ENCODE peak calls at places on chromosome 19, in six cellular contexts. One of them, this sample, is unnamed.

GRCh38 chr19:6800991-6801396 is 28.5 kb downstream of the VAV1 start:
- DNase-seq in HFF-Myc: no peak
- DNase-seq in left lung: no peak
- DNase-seq in astrocyte of the spinal cord: peak; percentile 54
- DNase-seq in omental fat pad: no peak
- DNase-seq in HFFc6: peak; percentile 46
- DNase-seq in this sample: no peak

GRCh38 chr19:3821156-3821555 is 35.0 kb upstream of the MATK start:
- DNase-seq in left lung: no peak
- DNase-seq in omental fat pad: no peak
- DNase-seq in astrocyte of the spinal cord: no peak
- DNase-seq in HFFc6: no peak
- DNase-seq in HFF-Myc: no peak
- DNase-seq in this sample: no peak

GRCh38 chr19:38274734-38275133 is 10.4 kb downstream of the SPINT2 start:
- DNase-seq in left lung: peak; percentile 13
- DNase-seq in astrocyte of the spinal cord: no peak
- DNase-seq in HFF-Myc: no peak
- DNase-seq in HFFc6: no peak
- DNase-seq in omental fat pad: no peak
- DNase-seq in this sample: no peak

GRCh38 chr19:38043649-38044144 is 136.7 kb downstream of the SIPA1L3 start:
- DNase-seq in astrocyte of the spinal cord: no peak
- DNase-seq in HFF-Myc: no peak
- DNase-seq in omental fat pad: no peak
- DNase-seq in HFFc6: no peak
- DNase-seq in left lung: no peak
- DNase-seq in this sample: no peak

GRCh38 chr19:14473915-14474578 is 1.1 kb downstream of the PTGER1 start:
- DNase-seq in omental fat pad: no peak
- DNase-seq in HFF-Myc: no peak
- DNase-seq in astrocyte of the spinal cord: no peak
- DNase-seq in HFFc6: no peak
- DNase-seq in left lung: peak; percentile 87
- DNase-seq in this sample: no peak

GRCh38 chr19:18846862-18847515 is 15.2 kb downstream of the UPF1 start:
- DNase-seq in astrocyte of the spinal cord: peak; percentile 70
- DNase-seq in HFFc6: peak; percentile 73
- DNase-seq in omental fat pad: peak; percentile 55
- DNase-seq in HFF-Myc: peak; percentile 61
- DNase-seq in left lung: peak; percentile 92
- DNase-seq in this sample: peak; percentile 53

GRCh38 chr19:1571358-1571757 is 3.2 kb upstream of the MEX3D start:
- DNase-seq in HFF-Myc: no peak
- DNase-seq in HFFc6: no peak
- DNase-seq in astrocyte of the spinal cord: no peak
- DNase-seq in omental fat pad: no peak
- DNase-seq in left lung: no peak
- DNase-seq in this sample: no peak

GRCh38 chr19:7370546-7370945 is 21.8 kb downstream of the ARHGEF18 start:
- DNase-seq in omental fat pad: no peak
- DNase-seq in HFFc6: no peak
- DNase-seq in astrocyte of the spinal cord: no peak
- DNase-seq in HFF-Myc: no peak
- DNase-seq in left lung: no peak
- DNase-seq in this sample: no peak

GRCh38 chr19:3184847-3185481 is 766 bp upstream of the NCLN start:
- DNase-seq in omental fat pad: peak; percentile 46
- DNase-seq in left lung: peak; percentile 80
- DNase-seq in HFFc6: no peak
- DNase-seq in astrocyte of the spinal cord: no peak
- DNase-seq in HFF-Myc: no peak
- DNase-seq in this sample: no peak

GRCh38 chr19:4521170-4521887 is 3.0 kb upstream of the PLIN4 start:
- DNase-seq in astrocyte of the spinal cord: no peak
- DNase-seq in HFF-Myc: no peak
- DNase-seq in left lung: no peak
- DNase-seq in HFFc6: no peak
- DNase-seq in omental fat pad: no peak
- DNase-seq in this sample: no peak

DNA sequence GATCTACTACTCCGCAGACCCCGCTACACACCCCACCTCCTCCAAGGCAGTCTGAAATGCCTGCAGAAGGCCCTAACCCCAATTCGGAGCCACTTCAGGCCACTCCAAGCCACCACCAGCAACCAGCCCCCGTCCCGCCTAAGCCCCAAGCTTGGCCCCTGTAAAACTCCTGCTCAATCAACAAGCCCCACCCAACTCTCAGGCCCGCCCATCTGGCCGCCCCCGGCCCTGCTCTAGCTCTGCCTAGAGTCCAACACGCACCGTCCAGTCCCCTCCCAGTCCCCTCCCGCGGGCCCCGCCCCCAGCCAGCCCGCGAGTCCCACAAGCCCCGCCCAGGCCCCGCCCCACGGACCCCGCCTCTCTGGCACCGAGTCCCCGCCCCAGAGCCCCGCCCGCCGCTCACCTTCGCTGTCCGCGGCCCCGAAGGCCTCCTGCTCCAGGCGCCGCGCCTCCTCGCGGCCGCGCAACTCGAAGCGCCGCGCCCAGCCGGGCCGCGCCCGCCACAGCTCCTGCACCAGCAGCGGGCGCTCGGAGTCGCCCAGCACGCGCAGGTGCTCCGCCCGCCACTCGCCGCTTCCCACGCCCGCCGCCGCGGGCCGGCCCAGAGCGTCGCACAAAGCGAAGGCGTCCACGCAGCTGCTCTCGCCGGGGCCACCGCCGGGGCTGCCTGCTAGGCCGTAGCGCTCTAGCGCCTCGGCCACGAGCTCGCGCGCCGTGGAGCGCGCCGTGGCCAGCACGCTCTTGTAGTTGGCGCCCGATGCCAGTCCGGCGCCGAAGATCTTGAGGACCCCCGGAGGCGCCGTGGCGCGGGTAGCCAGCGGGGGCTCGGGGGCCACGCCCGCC is 1.6 kb downstream of the RASIP1 start:
- DNase-seq in omental fat pad: peak; percentile 85
- DNase-seq in HFFc6: peak; percentile 63
- DNase-seq in HFF-Myc: no peak
- DNase-seq in astrocyte of the spinal cord: peak; percentile 81
- DNase-seq in left lung: peak; percentile 96
- DNase-seq in this sample: no peak
- TF ChIP-seq CTCF in omental fat pad: no peak
- TF ChIP-seq CTCF in HFFc6: peak; percentile 57
- TF ChIP-seq CTCF in HFF-Myc: peak; percentile 7
- TF ChIP-seq CTCF in astrocyte of the spinal cord: peak; percentile 24
- TF ChIP-seq CTCF in left lung: no peak
- TF ChIP-seq CTCF in this sample: no peak

DNA sequence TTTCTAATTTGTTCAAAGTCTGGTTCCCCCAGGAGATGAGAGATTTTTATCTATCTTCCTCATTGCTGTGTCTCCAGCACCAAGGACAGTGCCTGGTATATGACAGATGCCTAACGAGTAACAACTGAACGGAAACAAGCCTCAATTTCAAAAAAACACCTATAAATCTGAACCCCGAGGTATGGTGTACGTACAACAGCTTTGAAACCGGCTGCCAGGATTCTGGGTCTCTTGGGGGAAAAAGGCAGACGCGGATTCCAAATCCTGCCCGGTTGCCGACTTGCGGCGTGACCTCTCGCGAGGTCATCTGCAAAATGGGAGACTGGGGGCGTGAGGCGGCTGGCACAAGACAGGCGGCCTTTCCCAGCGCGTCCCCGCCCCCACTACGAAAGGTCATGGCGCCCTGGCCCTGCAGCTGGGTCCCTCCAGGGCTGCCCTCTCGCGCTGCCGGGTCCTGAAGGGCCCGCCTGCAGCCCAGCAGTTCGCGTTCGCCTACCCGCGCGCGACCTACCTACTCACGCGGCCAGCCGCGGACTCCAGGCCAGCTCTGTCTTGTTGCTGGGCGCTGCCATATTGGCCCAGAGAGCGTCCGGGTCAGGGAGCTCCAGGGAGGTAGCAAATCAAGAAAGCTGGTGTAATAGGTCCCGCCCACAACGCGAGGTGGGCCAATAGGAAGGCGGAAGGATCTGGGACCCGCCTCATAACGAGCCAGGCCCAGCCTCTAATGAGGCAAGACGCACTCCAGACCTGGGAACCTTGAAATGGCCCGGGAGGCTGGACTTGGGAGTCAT is at the start of gene ECSIT:
- DNase-seq in omental fat pad: peak; percentile 95
- DNase-seq in left lung: peak; percentile 95
- DNase-seq in HFFc6: peak; percentile 99
- DNase-seq in astrocyte of the spinal cord: peak; percentile 99
- DNase-seq in HFF-Myc: peak; percentile 93
- DNase-seq in this sample: peak; percentile 97
- TF ChIP-seq CTCF in omental fat pad: no peak
- TF ChIP-seq CTCF in left lung: no peak
- TF ChIP-seq CTCF in HFFc6: no peak
- TF ChIP-seq CTCF in astrocyte of the spinal cord: no peak
- TF ChIP-seq CTCF in HFF-Myc: no peak
- TF ChIP-seq CTCF in this sample: no peak

DNA sequence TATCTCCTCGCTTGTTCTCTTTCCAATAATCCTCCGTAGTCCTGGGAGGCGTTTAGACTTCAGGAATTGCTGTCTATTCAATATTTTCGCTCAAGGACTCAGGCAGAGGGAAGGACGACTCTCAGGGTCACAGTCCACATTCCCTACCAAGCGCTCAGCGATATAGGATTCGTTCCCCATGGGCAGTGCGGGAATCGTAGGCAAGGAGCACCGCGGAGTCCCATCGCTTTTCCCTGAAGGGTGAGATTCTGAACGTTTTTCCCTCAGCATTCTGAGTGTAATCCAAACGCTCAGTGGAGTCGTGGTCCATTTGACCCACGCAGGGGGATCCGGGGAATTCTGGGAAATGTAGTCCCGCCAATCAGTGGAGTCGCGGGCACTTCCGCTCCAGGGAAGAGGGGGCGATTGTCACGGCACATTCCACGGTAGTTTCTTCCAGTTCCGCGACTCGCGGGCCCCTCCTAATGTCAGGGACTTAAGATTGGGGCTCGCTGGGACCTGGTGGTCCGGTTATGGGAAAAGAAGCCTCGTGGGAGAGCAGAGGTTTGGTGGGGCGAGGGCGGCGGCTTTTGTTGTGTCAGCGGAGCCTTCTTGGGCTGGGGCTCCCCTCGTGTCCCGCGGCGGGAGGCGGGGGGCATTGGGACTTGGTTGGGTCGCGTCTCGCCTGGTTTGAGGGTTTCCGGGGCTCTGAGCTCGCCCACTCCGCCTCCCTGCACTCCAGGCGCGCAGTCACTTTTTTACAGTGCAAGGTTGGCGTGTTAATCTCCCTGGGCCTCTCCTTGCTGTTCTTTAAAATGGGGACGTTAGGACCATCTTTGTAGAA is at the start of gene ZNF234:
- DNase-seq in left lung: peak; percentile 87
- DNase-seq in astrocyte of the spinal cord: peak; percentile 81
- DNase-seq in HFFc6: peak; percentile 82
- DNase-seq in omental fat pad: peak; percentile 57
- DNase-seq in HFF-Myc: peak; percentile 45
- DNase-seq in this sample: peak; percentile 67
- TF ChIP-seq CTCF in left lung: no peak
- TF ChIP-seq CTCF in astrocyte of the spinal cord: no peak
- TF ChIP-seq CTCF in HFFc6: no peak
- TF ChIP-seq CTCF in omental fat pad: no peak
- TF ChIP-seq CTCF in HFF-Myc: peak; percentile 7
- TF ChIP-seq CTCF in this sample: no peak

DNA sequence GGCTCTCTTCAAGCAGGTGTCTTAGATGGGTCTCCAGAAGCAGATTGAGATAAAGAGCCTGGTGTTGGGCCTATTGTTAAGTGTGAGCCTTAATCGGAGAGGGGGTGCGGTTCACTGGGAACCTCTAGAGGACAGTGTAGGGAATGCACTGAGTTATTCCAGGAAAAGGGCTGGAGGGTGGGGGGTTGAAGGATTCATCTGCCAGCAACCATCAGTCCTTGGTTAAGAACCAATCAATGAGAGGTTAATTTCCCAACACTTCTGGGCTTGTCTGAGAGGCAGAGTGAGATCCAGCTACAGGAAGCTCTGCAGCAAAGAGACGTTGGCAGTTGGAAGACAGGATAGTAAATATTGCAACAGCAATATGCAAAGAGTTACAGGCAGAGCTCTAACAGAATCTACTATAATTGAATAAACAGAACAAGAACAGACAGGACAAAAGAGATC is 28.7 kb downstream of the CYP4F2 start:
- DNase-seq in omental fat pad: no peak
- DNase-seq in HFFc6: no peak
- DNase-seq in astrocyte of the spinal cord: no peak
- DNase-seq in HFF-Myc: no peak
- DNase-seq in left lung: no peak
- DNase-seq in this sample: no peak
- TF ChIP-seq CTCF in omental fat pad: no peak
- TF ChIP-seq CTCF in HFFc6: peak; percentile 58
- TF ChIP-seq CTCF in astrocyte of the spinal cord: peak; percentile 34
- TF ChIP-seq CTCF in HFF-Myc: peak; percentile 42
- TF ChIP-seq CTCF in left lung: peak; percentile 70
- TF ChIP-seq CTCF in this sample: peak; percentile 50

This sample was measured in AG04450.